ENCODE peak calls at places on chromosomes 6 and 20, in six cellular contexts. One of them, this sample, is unnamed.

GRCh38 chr20:43751167-43752050 is 24.6 kb upstream of the GTSF1L start:
- DNase-seq in GM12878: peak
- DNase-seq in GM12891: peak
- DNase-seq in HepG2: no peak
- DNase-seq in H1: no peak
- DNase-seq in K562: no peak
- DNase-seq in this sample: peak

GRCh38 chr20:42475773-42476172 is 713.9 kb downstream of the PTPRT start:
- DNase-seq in GM12891: no peak
- DNase-seq in GM12878: no peak
- DNase-seq in HepG2: no peak
- DNase-seq in K562: no peak
- DNase-seq in H1: no peak
- DNase-seq in this sample: no peak

GRCh38 chr6:134035823-134036296 is 16.6 kb downstream of the SLC2A12 start:
- DNase-seq in GM12878: peak
- DNase-seq in H1: no peak
- DNase-seq in GM12891: no peak
- DNase-seq in K562: no peak
- DNase-seq in HepG2: peak
- DNase-seq in this sample: no peak

GRCh38 chr6:118970866-118971265 is 35.9 kb upstream of the MCM9 start:
- DNase-seq in GM12891: no peak
- DNase-seq in HepG2: no peak
- DNase-seq in GM12878: no peak
- DNase-seq in K562: no peak
- DNase-seq in H1: no peak
- DNase-seq in this sample: no peak

GRCh38 chr6:33772114-33772830 is 16.7 kb downstream of the LEMD2 start:
- DNase-seq in H1: no peak
- DNase-seq in GM12891: no peak
- DNase-seq in GM12878: no peak
- DNase-seq in HepG2: no peak
- DNase-seq in K562: no peak
- DNase-seq in this sample: no peak

GRCh38 chr20:5279661-5280060 is 37.1 kb downstream of the PROKR2 start:
- DNase-seq in GM12891: no peak
- DNase-seq in H1: no peak
- DNase-seq in K562: no peak
- DNase-seq in HepG2: no peak
- DNase-seq in GM12878: no peak
- DNase-seq in this sample: no peak

GRCh38 chr20:45253260-45253659 is 1.1 kb downstream of the SLPI start:
- DNase-seq in HepG2: no peak
- DNase-seq in GM12891: no peak
- DNase-seq in H1: no peak
- DNase-seq in GM12878: no peak
- DNase-seq in K562: no peak
- DNase-seq in this sample: no peak

GRCh38 chr6:167210375-167211295 is 52.9 kb upstream of the GPR31 start:
- DNase-seq in GM12878: no peak
- DNase-seq in HepG2: peak
- DNase-seq in GM12891: no peak
- DNase-seq in H1: no peak
- DNase-seq in K562: no peak
- DNase-seq in this sample: no peak

GRCh38 chr6:27592107-27592480 is 119.2 kb upstream of the ZNF184 start:
- DNase-seq in GM12878: no peak
- DNase-seq in GM12891: no peak
- DNase-seq in K562: no peak
- DNase-seq in HepG2: no peak
- DNase-seq in H1: no peak
- DNase-seq in this sample: no peak

GRCh38 chr6:64289946-64290345 is 654.3 kb downstream of the PHF3 start:
- DNase-seq in HepG2: no peak
- DNase-seq in GM12891: no peak
- DNase-seq in K562: no peak
- DNase-seq in GM12878: no peak
- DNase-seq in H1: no peak
- DNase-seq in this sample: no peak

GRCh38 chr6:116268589-116269293 is 11.0 kb downstream of the TSPYL1 start:
- DNase-seq in GM12891: no peak
- DNase-seq in K562: peak
- DNase-seq in H1: no peak
- DNase-seq in HepG2: peak
- DNase-seq in GM12878: no peak
- DNase-seq in this sample: peak

GRCh38 chr6:34094474-34095135 is 51.3 kb downstream of the GRM4 start:
- DNase-seq in K562: no peak
- DNase-seq in GM12878: no peak
- DNase-seq in GM12891: no peak
- DNase-seq in HepG2: no peak
- DNase-seq in H1: no peak
- DNase-seq in this sample: no peak

GRCh38 chr20:51326241-51326819 is 216.2 kb downstream of the NFATC2 start:
- DNase-seq in H1: no peak
- DNase-seq in GM12891: no peak
- DNase-seq in GM12878: no peak
- DNase-seq in HepG2: peak
- DNase-seq in K562: peak
- DNase-seq in this sample: peak

GRCh38 chr6:170212956-170213636 is 77.8 kb downstream of the DLL1 start:
- DNase-seq in H1: no peak
- DNase-seq in K562: no peak
- DNase-seq in HepG2: no peak
- DNase-seq in GM12878: no peak
- DNase-seq in GM12891: no peak
- DNase-seq in this sample: no peak

GRCh38 chr20:17873410-17874270 is 95.0 kb downstream of the SNX5 start:
- DNase-seq in GM12891: no peak
- DNase-seq in H1: no peak
- DNase-seq in K562: no peak
- DNase-seq in GM12878: no peak
- DNase-seq in HepG2: peak
- DNase-seq in this sample: no peak

GRCh38 chr20:51275816-51276215 is 252.9 kb upstream of the KCNG1 start:
- DNase-seq in GM12878: no peak
- DNase-seq in H1: no peak
- DNase-seq in HepG2: no peak
- DNase-seq in GM12891: no peak
- DNase-seq in K562: no peak
- DNase-seq in this sample: no peak

GRCh38 chr6:144955853-144956252 is 670.7 kb downstream of the UTRN start:
- DNase-seq in K562: no peak
- DNase-seq in GM12878: no peak
- DNase-seq in H1: no peak
- DNase-seq in GM12891: no peak
- DNase-seq in HepG2: no peak
- DNase-seq in this sample: no peak

GRCh38 chr6:167573461-167574215 is 248.8 kb downstream of the TTLL2 start:
- DNase-seq in H1: no peak
- DNase-seq in K562: no peak
- DNase-seq in HepG2: no peak
- DNase-seq in GM12878: no peak
- DNase-seq in GM12891: no peak
- DNase-seq in this sample: no peak

GRCh38 chr20:17928211-17928611 is 40.4 kb downstream of the SNX5 start:
- DNase-seq in K562: no peak
- DNase-seq in H1: no peak
- DNase-seq in GM12891: no peak
- DNase-seq in HepG2: no peak
- DNase-seq in GM12878: no peak
- DNase-seq in this sample: no peak

GRCh38 chr6:113976806-113977205 is 5.9 kb upstream of the HDAC2 start:
- DNase-seq in HepG2: no peak
- DNase-seq in H1: no peak
- DNase-seq in GM12891: no peak
- DNase-seq in GM12878: no peak
- DNase-seq in K562: no peak
- DNase-seq in this sample: no peak

GRCh38 chr6:25882066-25882496 is 8.0 kb upstream of the SLC17A3 start:
- DNase-seq in GM12878: no peak
- DNase-seq in GM12891: no peak
- DNase-seq in H1: peak
- DNase-seq in K562: no peak
- DNase-seq in HepG2: no peak
- DNase-seq in this sample: no peak

GRCh38 chr6:129818251-129818650 is 42.9 kb downstream of the TMEM244 start:
- DNase-seq in HepG2: no peak
- DNase-seq in K562: no peak
- DNase-seq in GM12891: no peak
- DNase-seq in H1: no peak
- DNase-seq in GM12878: no peak
- DNase-seq in this sample: no peak
- TF ChIP-seq POLR2A in HepG2: no peak
- TF ChIP-seq POLR2A in K562: no peak
- TF ChIP-seq POLR2A in GM12891: no peak
- TF ChIP-seq POLR2A in H1: no peak
- TF ChIP-seq POLR2A in GM12878: no peak
- TF ChIP-seq POLR2A in this sample: no peak

DNA sequence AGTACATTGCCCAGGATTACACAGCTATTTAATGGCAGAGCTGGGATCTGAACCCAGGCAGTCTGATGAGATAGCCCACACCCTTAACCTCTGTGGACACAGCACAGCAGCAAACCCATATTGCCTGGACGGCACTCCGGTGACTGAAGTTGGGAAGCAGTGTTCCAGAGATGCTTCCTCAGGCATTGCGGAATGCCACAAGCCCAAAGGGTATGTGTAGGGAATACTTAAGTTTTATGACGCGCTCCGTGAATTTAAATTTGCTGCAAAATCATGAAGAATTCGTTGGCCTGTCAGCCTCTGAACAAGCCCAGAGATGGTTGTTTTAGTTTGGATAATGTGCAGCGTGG is 46.4 kb downstream of the PSMG4 start:
- DNase-seq in HepG2: no peak
- DNase-seq in GM12891: no peak
- DNase-seq in GM12878: no peak
- DNase-seq in H1: no peak
- DNase-seq in K562: no peak
- DNase-seq in this sample: no peak
- TF ChIP-seq TAF1 in HepG2: no peak
- TF ChIP-seq TAF1 in GM12891: no peak
- TF ChIP-seq TAF1 in GM12878: no peak
- TF ChIP-seq TAF1 in H1: no peak
- TF ChIP-seq TAF1 in K562: no peak
- TF ChIP-seq TAF1 in this sample: no peak

GRCh38 chr6:10078581-10078980 is 336.3 kb downstream of the TFAP2A start:
- DNase-seq in HepG2: no peak
- DNase-seq in H1: no peak
- DNase-seq in K562: no peak
- DNase-seq in GM12878: no peak
- DNase-seq in GM12891: no peak
- DNase-seq in this sample: no peak
- TF ChIP-seq POLR2A in HepG2: no peak
- TF ChIP-seq POLR2A in H1: no peak
- TF ChIP-seq POLR2A in K562: no peak
- TF ChIP-seq POLR2A in GM12878: no peak
- TF ChIP-seq POLR2A in GM12891: no peak
- TF ChIP-seq POLR2A in this sample: no peak

DNA sequence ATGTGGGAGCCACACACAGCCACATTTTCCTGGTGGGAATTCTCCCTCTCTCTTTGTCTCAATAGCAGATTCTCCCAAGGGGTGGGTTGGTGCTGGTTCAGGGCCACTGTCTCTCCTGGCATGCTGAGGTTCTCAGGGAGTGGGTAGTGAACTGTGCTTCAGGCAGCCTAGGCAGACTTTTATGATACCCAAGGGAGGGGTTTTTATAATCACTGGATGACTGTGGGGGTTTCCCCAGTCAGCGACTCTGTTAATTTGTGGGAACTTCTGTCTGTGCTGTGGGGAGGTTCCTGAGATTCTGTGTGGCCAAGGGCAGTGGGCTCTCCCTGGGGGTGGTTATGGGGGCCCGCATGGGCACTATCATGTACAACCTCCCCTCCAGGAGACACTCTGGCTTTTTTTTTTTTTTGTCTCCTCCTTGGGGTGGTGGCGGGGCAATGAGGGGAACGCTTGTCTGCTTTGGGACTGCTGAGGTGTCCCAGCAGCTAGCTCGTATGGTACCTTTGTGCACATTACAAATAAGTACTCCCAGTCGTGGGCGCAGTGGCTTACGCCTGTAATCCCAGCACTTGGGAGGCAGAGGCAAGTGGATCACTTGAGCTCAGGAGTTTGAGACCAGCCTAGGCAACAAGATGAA is 10.0 kb downstream of the PTK7 start:
- DNase-seq in GM12878: peak
- DNase-seq in K562: no peak
- DNase-seq in HepG2: no peak
- DNase-seq in H1: no peak
- DNase-seq in GM12891: no peak
- DNase-seq in this sample: peak
- TF ChIP-seq TAF1 in GM12878: no peak
- TF ChIP-seq TAF1 in K562: no peak
- TF ChIP-seq TAF1 in HepG2: no peak
- TF ChIP-seq TAF1 in H1: no peak
- TF ChIP-seq TAF1 in GM12891: no peak
- TF ChIP-seq TAF1 in this sample: no peak

DNA sequence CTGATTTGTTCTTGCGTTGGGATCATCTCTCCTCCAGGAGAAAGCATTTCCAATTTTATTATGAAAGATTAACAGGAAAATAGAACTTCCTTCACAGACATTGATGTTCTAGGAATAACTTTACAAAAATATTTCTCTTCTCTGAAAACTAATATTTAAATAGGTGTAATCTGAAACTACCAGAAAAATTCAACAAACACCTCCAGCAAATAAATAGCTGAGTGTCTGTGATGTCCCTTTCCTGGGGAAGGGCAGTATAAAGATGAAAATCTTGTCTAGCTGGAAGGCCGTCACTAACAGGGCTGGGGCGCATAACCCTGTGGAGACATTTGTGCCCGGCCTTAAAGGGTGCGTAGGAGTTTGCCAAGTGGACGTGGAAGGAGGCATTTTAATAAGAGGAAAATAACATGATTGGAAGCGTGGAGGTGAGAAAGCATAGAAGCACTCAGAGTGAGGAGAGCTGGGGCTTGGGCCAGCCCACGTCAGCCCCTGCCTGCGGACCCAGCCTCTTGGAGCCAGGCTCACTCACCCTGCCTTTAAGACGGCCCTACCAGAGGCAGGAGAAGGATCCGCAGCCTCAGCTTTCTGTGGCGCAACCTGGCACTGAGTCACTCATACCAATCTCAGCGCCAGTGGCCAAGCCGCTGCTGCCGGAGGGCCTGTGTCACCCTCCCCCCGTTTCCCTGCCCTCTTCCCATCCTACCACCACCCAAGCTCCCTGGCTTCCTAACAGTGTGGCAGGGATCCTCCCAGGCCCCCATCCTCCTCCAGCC is 284.9 kb downstream of the UST start:
- DNase-seq in GM12878: no peak
- DNase-seq in HepG2: peak
- DNase-seq in GM12891: no peak
- DNase-seq in H1: no peak
- DNase-seq in K562: no peak
- DNase-seq in this sample: no peak
- TF ChIP-seq POLR2A in GM12878: peak
- TF ChIP-seq POLR2A in HepG2: no peak
- TF ChIP-seq POLR2A in GM12891: no peak
- TF ChIP-seq POLR2A in H1: no peak
- TF ChIP-seq POLR2A in K562: no peak
- TF ChIP-seq POLR2A in this sample: peak

This sample was measured in GM12892.